ENCODE peak calls at places on chromosomes 3 and 15, in ten cellular contexts. G, N, X, K, B, C, H, U, T and Q are unnamed samples.

GRCh38 chr15:39784638-39785037 is 2.0 kb upstream of the FSIP1 start:
- DNase-seq in B (no peak), N (no peak), G (no peak), X (no peak), C (no peak), K (no peak), H (no peak), T (no peak), U (no peak), Q (no peak)

GRCh38 chr15:32867313-32867626 is 149.5 kb downstream of the GREM1 start:
- DNase-seq in U (no peak), X (no peak), C (no peak), H (no peak), B (no peak), N (no peak), G (no peak), T (no peak), K (peak), Q (no peak)

GRCh38 chr15:29883126-29883525 is 60.9 kb upstream of the TJP1 start:
- DNase-seq in N (no peak), X (no peak), H (no peak), U (no peak), K (no peak), B (no peak), G (no peak), T (no peak), C (no peak), Q (no peak)

GRCh38 chr15:79310985-79311900 is at the start of gene TMED3:
- DNase-seq in B (peak), T (peak), G (peak), C (peak), H (peak), N (peak), X (peak), K (peak), U (peak), Q (peak)

GRCh38 chr15:34621675-34622074 is 38.2 kb upstream of the GOLGA8B start:
- DNase-seq in G (no peak), N (no peak), C (no peak), T (peak), U (no peak), H (no peak), B (no peak), X (no peak), K (peak), Q (no peak)

GRCh38 chr15:58506787-58507671 is 75.2 kb downstream of the LIPC start:
- DNase-seq in B (no peak), N (no peak), X (no peak), G (no peak), C (no peak), K (no peak), H (no peak), U (no peak), T (no peak), Q (no peak)

GRCh38 chr3:89889386-89889785 is 782.0 kb downstream of the EPHA3 start:
- DNase-seq in X (no peak), C (no peak), U (peak), G (no peak), K (no peak), H (no peak), B (no peak), T (no peak), N (no peak), Q (no peak)

GRCh38 chr15:70152070-70152480 is 54.4 kb upstream of the TLE3 start:
- DNase-seq in X (peak), C (no peak), G (no peak), U (no peak), H (no peak), N (no peak), B (no peak), T (no peak), K (no peak), Q (peak)

GRCh38 chr3:134374791-134375541 is 719 bp upstream of the AMOTL2 start:
- DNase-seq in X (peak), K (peak), G (no peak), H (no peak), B (peak), U (peak), C (peak), N (no peak), T (no peak), Q (peak)

GRCh38 chr3:108605028-108605427 is 15.5 kb downstream of the DZIP3 start:
- DNase-seq in H (no peak), T (no peak), U (no peak), K (no peak), N (no peak), B (no peak), G (no peak), X (no peak), C (no peak), Q (no peak)

GRCh38 chr3:108599677-108600409 is 10.3 kb downstream of the DZIP3 start:
- DNase-seq in X (no peak), N (no peak), K (no peak), U (no peak), H (no peak), C (no peak), B (no peak), G (no peak), T (no peak), Q (no peak)

GRCh38 chr3:108603689-108604088 is 14.2 kb downstream of the DZIP3 start:
- DNase-seq in B (no peak), C (no peak), G (no peak), U (no peak), K (no peak), T (no peak), N (no peak), H (no peak), X (no peak), Q (no peak)

GRCh38 chr3:108602935-108603294 is 13.4 kb downstream of the DZIP3 start:
- DNase-seq in N (no peak), C (no peak), B (no peak), G (no peak), T (no peak), U (no peak), H (no peak), X (no peak), K (no peak), Q (no peak)

GRCh38 chr3:108602249-108602934 is 12.9 kb downstream of the DZIP3 start:
- DNase-seq in C (no peak), H (no peak), B (no peak), N (no peak), U (no peak), X (no peak), G (no peak), T (no peak), K (no peak), Q (no peak)
- TF ChIP-seq EP300 in C (no peak), H (no peak), B (no peak), N (no peak), U (no peak), X (no peak), G (no peak), T (no peak), K (no peak), Q (no peak)

GRCh38 chr3:64149886-64150285 is 75.4 kb downstream of the PRICKLE2 start:
- DNase-seq in G (no peak), C (no peak), T (no peak), B (no peak), U (no peak), X (no peak), H (no peak), N (no peak), K (no peak), Q (no peak)

GRCh38 chr3:64150527-64151238 is 74.6 kb downstream of the PRICKLE2 start:
- DNase-seq in K (peak), X (peak), G (no peak), H (no peak), N (no peak), B (no peak), C (peak), T (peak), U (no peak), Q (peak)

GRCh38 chr3:64147211-64147610 is 78.1 kb downstream of the PRICKLE2 start:
- DNase-seq in G (no peak), N (no peak), K (no peak), X (no peak), H (no peak), T (no peak), U (no peak), C (no peak), B (no peak), Q (no peak)

GRCh38 chr3:64151335-64151871 is 73.9 kb downstream of the PRICKLE2 start:
- DNase-seq in B (no peak), N (no peak), H (no peak), G (no peak), C (no peak), T (no peak), K (no peak), U (no peak), X (no peak), Q (no peak)

DNA sequence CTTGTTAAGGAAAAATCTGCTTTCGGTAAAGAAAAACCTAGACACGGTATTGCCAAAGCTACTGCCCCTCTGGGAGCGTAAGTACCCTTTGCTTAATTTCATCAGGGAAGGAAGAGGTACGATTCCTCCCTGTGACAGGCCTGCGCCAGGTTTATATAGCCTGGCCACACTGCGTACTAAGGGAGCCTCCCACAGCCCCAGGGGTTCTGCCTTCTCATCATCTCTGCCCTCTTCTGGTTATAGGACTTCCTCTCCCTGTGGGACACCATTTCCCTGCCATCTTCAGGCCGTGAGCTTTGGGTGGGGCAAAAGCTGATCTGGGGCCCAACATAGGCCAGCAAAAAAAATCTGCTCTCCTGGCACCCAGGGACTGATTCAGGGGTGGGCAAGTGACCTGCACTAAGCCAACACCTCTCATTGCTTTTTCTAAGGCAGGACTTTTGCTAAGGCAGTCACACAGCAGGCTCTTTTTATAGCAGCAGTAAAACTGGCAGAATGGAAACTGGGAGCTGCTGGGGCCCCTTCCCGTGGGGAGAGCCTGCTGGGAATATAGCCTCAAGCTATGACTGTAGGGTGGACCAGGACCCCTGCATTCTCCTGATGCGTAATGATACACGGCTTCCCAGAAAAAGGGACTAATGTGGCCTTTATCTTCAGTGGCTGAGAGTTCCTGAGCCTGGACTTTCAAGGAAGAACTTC is 76.2 kb downstream of the PRICKLE2 start:
- DNase-seq in G (no peak), U (no peak), X (no peak), K (no peak), T (no peak), C (no peak), B (no peak), N (no peak), H (no peak), Q (no peak)
- TF ChIP-seq EP300 in G (no peak), U (no peak), X (no peak), K (no peak), T (no peak), C (no peak), B (no peak), N (no peak), H (no peak), Q (no peak)

GRCh38 chr3:53808496-53808895 is 37.7 kb downstream of the CHDH start:
- DNase-seq in G (no peak), T (no peak), B (no peak), U (no peak), C (no peak), N (no peak), H (no peak), X (no peak), K (no peak), Q (peak)
- TF ChIP-seq EP300 in G (no peak), T (no peak), B (no peak), U (no peak), C (no peak), N (no peak), H (no peak), X (no peak), K (no peak), Q (no peak)

GRCh38 chr3:141485578-141486415 is 1.0 kb upstream of the RASA2 start:
- DNase-seq in B (no peak), K (peak), N (no peak), C (no peak), H (no peak), T (no peak), G (no peak), X (no peak), U (no peak), Q (no peak)
- TF ChIP-seq EP300 in B (no peak), K (no peak), N (no peak), C (no peak), H (no peak), T (no peak), G (no peak), X (no peak), U (no peak), Q (no peak)

GRCh38 chr3:52038227-52038626 is 18.1 kb downstream of the DUSP7 start:
- DNase-seq in U (no peak), T (no peak), H (no peak), G (no peak), K (no peak), C (no peak), X (no peak), N (no peak), B (no peak), Q (no peak)
- TF ChIP-seq EP300 in U (no peak), T (no peak), H (no peak), G (no peak), K (no peak), C (no peak), X (no peak), N (no peak), B (no peak), Q (no peak)

GRCh38 chr15:94052711-94053110 is 178.7 kb upstream of the MCTP2 start:
- DNase-seq in G (no peak), N (no peak), U (no peak), B (no peak), C (no peak), T (no peak), X (no peak), K (no peak), H (no peak), Q (no peak)
- TF ChIP-seq EP300 in G (no peak), N (no peak), U (no peak), B (no peak), C (no peak), T (no peak), X (no peak), K (no peak), H (no peak), Q (no peak)

GRCh38 chr15:89704411-89704810 is 13.8 kb downstream of the WDR93 start:
- DNase-seq in N (no peak), B (no peak), T (no peak), C (no peak), K (no peak), G (no peak), H (no peak), U (no peak), X (no peak), Q (no peak)
- TF ChIP-seq EP300 in N (no peak), B (no peak), T (no peak), C (no peak), K (no peak), G (no peak), H (no peak), U (no peak), X (no peak), Q (no peak)

GRCh38 chr15:41494190-41494921 is 682 bp downstream of the ITPKA start:
- DNase-seq in B (no peak), K (peak), H (no peak), T (peak), G (no peak), X (peak), C (peak), N (peak), U (no peak), Q (no peak)

GRCh38 chr15:41491889-41492288 is 1.8 kb upstream of the ITPKA start:
- DNase-seq in H (no peak), T (no peak), U (no peak), C (no peak), B (no peak), K (no peak), N (no peak), G (no peak), X (no peak), Q (no peak)

GRCh38 chr15:41492597-41493204 is 973 bp upstream of the ITPKA start:
- DNase-seq in N (peak), X (no peak), T (peak), K (no peak), U (no peak), H (no peak), G (no peak), B (no peak), C (no peak), Q (no peak)

GRCh38 chr15:41493902-41494189 is 172 bp downstream of the ITPKA start:
- DNase-seq in C (no peak), H (no peak), U (no peak), X (no peak), K (no peak), T (no peak), N (no peak), B (no peak), G (no peak), Q (no peak)

DNA sequence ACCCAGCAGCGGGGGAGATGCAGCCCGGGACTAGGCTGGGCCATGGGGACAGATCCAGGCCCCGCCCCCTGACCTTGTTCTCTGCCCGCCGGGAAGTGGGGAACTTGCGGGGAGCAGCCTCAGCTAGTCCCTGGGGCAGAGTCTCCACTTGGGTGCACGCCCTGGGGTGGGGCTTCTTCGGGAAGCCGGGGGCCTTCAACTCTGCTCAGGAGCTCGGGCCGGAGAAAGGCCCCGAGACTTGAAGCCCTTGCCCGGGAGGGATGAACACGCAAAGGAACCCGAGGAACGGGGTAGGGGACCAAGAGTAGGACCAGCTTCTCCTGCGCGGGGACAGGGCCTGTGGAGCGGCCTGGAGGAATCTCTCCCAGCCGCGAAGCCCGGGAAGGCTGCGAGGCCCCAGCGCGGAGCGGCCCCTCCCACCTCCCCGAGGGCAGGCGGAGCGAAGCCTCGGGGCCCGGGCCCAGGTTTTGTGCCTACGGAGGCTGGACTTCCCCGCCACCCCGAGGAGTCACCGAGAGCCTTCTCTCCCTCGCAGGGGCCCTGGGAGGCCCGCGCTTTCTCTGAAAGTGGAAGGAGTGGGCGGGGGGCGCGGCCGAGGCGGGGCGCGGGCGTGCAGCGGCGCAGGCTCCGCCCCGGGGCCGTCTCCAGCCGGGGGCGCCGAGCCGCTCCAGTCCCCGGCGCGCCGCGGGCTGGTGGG is at the start of gene ITPKA:
- DNase-seq in B (peak), U (no peak), G (peak), T (peak), H (peak), N (peak), X (peak), C (peak), K (peak), Q (peak)
- TF ChIP-seq EP300 in B (no peak), U (no peak), G (no peak), T (no peak), H (no peak), N (no peak), X (no peak), C (peak), K (no peak), Q (no peak)

GRCh38 chr3:126205717-126206655 is 25.6 kb upstream of the ALDH1L1 start:
- DNase-seq in K (no peak), C (no peak), H (peak), T (no peak), N (no peak), X (no peak), G (no peak), U (no peak), B (no peak), Q (no peak)
- TF ChIP-seq EP300 in K (no peak), C (no peak), H (peak), T (no peak), N (no peak), X (no peak), G (no peak), U (no peak), B (no peak), Q (no peak)

GRCh38 chr3:16807981-16808380 is 76.8 kb upstream of the PLCL2 start:
- DNase-seq in N (no peak), X (no peak), G (no peak), C (no peak), K (no peak), T (no peak), U (no peak), H (no peak), B (no peak), Q (no peak)

GRCh38 chr3:16809482-16809881 is 75.3 kb upstream of the PLCL2 start:
- DNase-seq in B (no peak), C (no peak), H (no peak), T (no peak), G (no peak), U (no peak), X (no peak), N (no peak), K (no peak), Q (no peak)

GRCh38 chr3:16810013-16810412 is 74.7 kb upstream of the PLCL2 start:
- DNase-seq in X (no peak), B (no peak), C (no peak), K (no peak), U (no peak), H (no peak), G (no peak), T (no peak), N (no peak), Q (no peak)

GRCh38 chr3:16807441-16807840 is 77.3 kb upstream of the PLCL2 start:
- DNase-seq in C (no peak), K (no peak), H (no peak), G (no peak), T (no peak), U (no peak), B (no peak), N (no peak), X (no peak), Q (no peak)

GRCh38 chr3:16808393-16809107 is 76.2 kb upstream of the PLCL2 start:
- DNase-seq in U (no peak), K (no peak), N (no peak), B (no peak), T (no peak), G (no peak), X (no peak), H (no peak), C (no peak), Q (no peak)
- TF ChIP-seq EP300 in U (no peak), K (no peak), N (no peak), B (no peak), T (no peak), G (no peak), X (no peak), H (no peak), C (no peak), Q (no peak)